ENCODE peak calls at places on chromosomes 4 and X, in eight cellular contexts. D is endodermal cell; S is breast epithelium; G is adipocyte; J is HCT116; I is SJSA1; T is aorta; R is CD4-positive, alpha-beta memory T cell. V is an unnamed sample. For H3K4me1 and H3K9me3, the result is how much of the 10 kb centered on the place peaks cover.

GRCh38 chrX:107764845-107765608 is 10.6 kb downstream of the TSC22D3 start:
- DNase-seq in S (no peak), I (no peak), G (no peak), D (peak), R (no peak), T (no peak), J (no peak), V (no peak)

GRCh38 chr4:99845179-99845578 is 28.6 kb downstream of the DAPP1 start:
- DNase-seq in J (no peak), R (no peak), I (no peak), T (no peak), G (no peak), D (no peak), S (no peak), V (no peak)

GRCh38 chr4:23888421-23889319 is 1.2 kb downstream of the PPARGC1A start:
- DNase-seq in J (no peak), G (peak), R (no peak), I (no peak), S (no peak), D (peak), T (no peak), V (no peak)

GRCh38 chr4:77564231-77564630 is 41.4 kb upstream of the CXCL13 start:
- DNase-seq in J (no peak), G (peak), T (no peak), R (no peak), I (no peak), S (no peak), D (no peak), V (no peak)

GRCh38 chrX:79235899-79236298 is 91.4 kb downstream of the GPR174 start:
- DNase-seq in G (no peak), S (no peak), T (no peak), J (no peak), D (no peak), I (no peak), R (no peak), V (no peak)

GRCh38 chr4:85747871-85748491 is 273.0 kb downstream of the ARHGAP24 start:
- DNase-seq in T (no peak), G (peak), S (no peak), I (no peak), D (peak), R (no peak), J (peak), V (peak)

GRCh38 chr4:54586343-54586953 is 71.3 kb upstream of the KIT start:
- DNase-seq in G (peak), S (no peak), D (no peak), J (no peak), R (no peak), I (no peak), T (no peak), V (no peak)

GRCh38 chr4:87465739-87466366 is 43.5 kb downstream of the NUDT9 start:
- DNase-seq in T (no peak), I (no peak), S (no peak), J (peak), R (peak), G (peak), D (no peak), V (peak)

GRCh38 chr4:183906736-183907651 is 1.9 kb downstream of the STOX2 start:
- DNase-seq in T (no peak), J (no peak), D (peak), I (no peak), R (no peak), S (no peak), G (peak), V (no peak)

GRCh38 chrX:23871905-23872546 is 35.7 kb downstream of the APOO start:
- DNase-seq in J (no peak), D (no peak), R (no peak), S (no peak), T (no peak), I (no peak), G (no peak), V (no peak)

GRCh38 chrX:15475021-15475420 is 18.1 kb downstream of the PIR start:
- DNase-seq in I (no peak), G (no peak), T (no peak), R (no peak), D (no peak), J (no peak), S (no peak), V (no peak)

GRCh38 chr4:139530833-139531427 is 25.1 kb downstream of the SETD7 start:
- DNase-seq in S (no peak), D (peak), G (peak), J (peak), R (peak), T (no peak), I (peak), V (peak)

GRCh38 chrX:110794601-110795000 is 1.0 kb downstream of the CHRDL1 start:
- DNase-seq in G (no peak), S (no peak), R (no peak), J (no peak), I (no peak), D (no peak), T (no peak), V (no peak)

GRCh38 chrX:5870238-5870637 is 358.4 kb downstream of the NLGN4X start:
- DNase-seq in J (no peak), S (no peak), T (no peak), I (no peak), G (no peak), R (no peak), D (no peak), V (no peak)

GRCh38 chr4:15882675-15883086 is 55.9 kb downstream of the FGFBP1 start:
- DNase-seq in S (no peak), T (peak), D (peak), I (peak), R (no peak), J (peak), G (peak), V (peak)

GRCh38 chrX:55742649-55743048 is 25.1 kb downstream of the RRAGB start:
- DNase-seq in I (no peak), R (no peak), G (no peak), D (no peak), J (no peak), T (no peak), S (no peak), V (no peak)

GRCh38 chr4:112119358-112119783 is 25.9 kb upstream of the FAM241A start:
- DNase-seq in D (no peak), G (no peak), S (no peak), R (no peak), I (no peak), T (no peak), J (no peak), V (no peak)

GRCh38 chrX:17007134-17007768 is 60.8 kb downstream of the REPS2 start:
- DNase-seq in J (no peak), D (peak), S (no peak), R (no peak), G (peak), I (no peak), T (no peak), V (no peak)

GRCh38 chrX:63922221-63922620 is 137.2 kb upstream of the ARHGEF9 start:
- DNase-seq in T (no peak), J (no peak), S (no peak), D (no peak), G (peak), I (peak), R (no peak), V (no peak)

GRCh38 chr4:167196386-167196785 is 37.9 kb downstream of the SPOCK3 start:
- DNase-seq in G (peak), S (no peak), D (no peak), J (no peak), T (no peak), R (no peak), I (no peak), V (no peak)

GRCh38 chrX:63394872-63395271 is 43.7 kb upstream of the SPIN4 start:
- DNase-seq in D (no peak), J (no peak), I (no peak), G (no peak), T (no peak), R (no peak), S (no peak), V (no peak)

GRCh38 chr4:76717431-76717830 is 180.5 kb downstream of the SOWAHB start:
- DNase-seq in R (no peak), D (no peak), G (no peak), J (no peak), S (no peak), T (no peak), I (no peak), V (no peak)

GRCh38 chr4:102230194-102230593 is 115.1 kb downstream of the SLC39A8 start:
- DNase-seq in T (no peak), R (no peak), I (no peak), G (no peak), S (no peak), D (no peak), J (no peak), V (no peak)

GRCh38 chrX:71871367-71871766 is 39.3 kb upstream of the NHSL2 start:
- DNase-seq in I (no peak), S (no peak), J (no peak), D (peak), G (no peak), R (no peak), T (peak), V (no peak)

GRCh38 chr4:88779431-88779830 is 81.8 kb upstream of the NAP1L5 start:
- DNase-seq in R (no peak), J (no peak), G (peak), T (no peak), D (no peak), I (peak), S (no peak), V (no peak)

GRCh38 chrX:46125139-46125538 is 420.1 kb downstream of the ZNF674 start:
- DNase-seq in R (no peak), S (no peak), D (no peak), G (peak), I (no peak), J (no peak), T (no peak), V (no peak)

GRCh38 chr4:89119166-89119565 is 7.8 kb downstream of the TIGD2 start:
- DNase-seq in D (no peak), T (no peak), S (no peak), R (no peak), I (no peak), J (no peak), G (no peak), V (no peak)

GRCh38 chr4:167232805-167233522 is 1.3 kb downstream of the SPOCK3 start:
- DNase-seq in I (no peak), J (no peak), D (peak), T (no peak), G (peak), S (no peak), R (no peak), V (no peak)

GRCh38 chrX:123713434-123713833 is 19.4 kb downstream of the THOC2 start:
- DNase-seq in T (no peak), S (no peak), R (no peak), G (no peak), J (no peak), I (no peak), D (no peak), V (no peak)

GRCh38 chrX:42073468-42073867 is 150.1 kb upstream of the CASK start:
- DNase-seq in J (no peak), S (no peak), T (no peak), R (no peak), D (no peak), G (no peak), I (no peak), V (no peak)

GRCh38 chr4:157221426-157221894 is 932 bp downstream of the GRIA2 start:
- DNase-seq in G (no peak), T (no peak), R (no peak), S (no peak), I (no peak), D (no peak), J (no peak), V (no peak)

GRCh38 chr4:157217708-157218107 is 2.8 kb upstream of the GRIA2 start:
- DNase-seq in T (no peak), G (peak), D (no peak), R (no peak), S (no peak), J (peak), I (no peak), V (no peak)

GRCh38 chr4:157221895-157222763 is 1.6 kb downstream of the GRIA2 start:
- DNase-seq in S (peak), G (peak), T (peak), J (no peak), R (no peak), I (no peak), D (peak), V (no peak)

GRCh38 chr4:157222764-157223145 is 2.2 kb downstream of the GRIA2 start:
- DNase-seq in I (no peak), T (peak), D (no peak), J (no peak), G (no peak), S (no peak), R (no peak), V (no peak)

GRCh38 chr4:157220026-157220881 is at the start of gene GRIA2:
- DNase-seq in I (peak), G (peak), T (peak), R (no peak), D (peak), J (no peak), S (peak), V (peak)
- H3K4me3 ChIP-seq in I (peak), G (peak), T (peak), R (no peak), D (peak), J (no peak), S (peak), V (peak)

DNA sequence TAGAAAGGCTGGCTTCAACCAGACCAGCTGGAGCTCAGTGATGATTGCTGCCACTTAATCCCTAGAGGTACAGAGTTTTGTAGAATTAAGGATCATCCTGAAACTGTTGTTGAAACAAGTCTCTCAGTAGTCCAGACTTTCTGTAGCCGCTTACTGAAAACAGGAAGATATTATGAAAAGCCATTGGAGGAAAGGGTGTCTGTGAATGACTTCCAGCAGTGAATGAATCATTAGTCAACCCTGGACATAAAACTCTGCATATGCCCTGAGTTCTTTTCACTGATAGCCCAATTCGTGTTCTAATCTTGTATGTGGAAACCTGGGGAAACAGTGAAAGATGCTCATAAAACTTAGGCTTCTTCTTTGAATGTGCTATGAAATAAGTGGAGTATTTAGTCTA is 14.8 kb downstream of the HOPX start:
- DNase-seq in S (no peak), R (no peak), T (no peak), D (no peak), I (no peak), J (no peak), G (no peak), V (no peak)
- H3K4me1 ChIP-seq in S (under half), R (under half), T (under half), D (under half), I (under half), J (under half), G (under half), V (under half)

DNA sequence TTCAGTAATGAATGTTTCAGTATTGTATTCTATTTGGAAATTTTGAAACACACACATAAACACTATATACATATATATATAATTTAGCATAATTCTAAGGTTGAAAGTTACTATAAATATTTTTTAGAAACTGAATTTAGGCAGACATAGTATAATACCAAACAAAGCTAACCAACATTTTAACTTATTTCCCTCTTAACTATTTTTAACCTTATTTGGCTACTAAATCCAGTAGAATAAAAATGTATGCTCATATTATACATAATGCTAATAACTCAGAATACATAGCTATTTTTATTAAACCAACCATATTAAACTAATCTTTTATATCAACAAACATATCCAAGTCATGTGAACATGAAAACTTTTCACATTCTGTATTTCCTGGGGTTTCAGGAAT is 563.6 kb downstream of the ADGRL3 start:
- DNase-seq in S (no peak), G (no peak), J (no peak), T (no peak), I (no peak), D (no peak), R (no peak), V (no peak)
- H3K9me3 ChIP-seq in S (under half), G (under half), J (under half), T (under half), I (under half), D (under half), R (under half), V (under half)

DNA sequence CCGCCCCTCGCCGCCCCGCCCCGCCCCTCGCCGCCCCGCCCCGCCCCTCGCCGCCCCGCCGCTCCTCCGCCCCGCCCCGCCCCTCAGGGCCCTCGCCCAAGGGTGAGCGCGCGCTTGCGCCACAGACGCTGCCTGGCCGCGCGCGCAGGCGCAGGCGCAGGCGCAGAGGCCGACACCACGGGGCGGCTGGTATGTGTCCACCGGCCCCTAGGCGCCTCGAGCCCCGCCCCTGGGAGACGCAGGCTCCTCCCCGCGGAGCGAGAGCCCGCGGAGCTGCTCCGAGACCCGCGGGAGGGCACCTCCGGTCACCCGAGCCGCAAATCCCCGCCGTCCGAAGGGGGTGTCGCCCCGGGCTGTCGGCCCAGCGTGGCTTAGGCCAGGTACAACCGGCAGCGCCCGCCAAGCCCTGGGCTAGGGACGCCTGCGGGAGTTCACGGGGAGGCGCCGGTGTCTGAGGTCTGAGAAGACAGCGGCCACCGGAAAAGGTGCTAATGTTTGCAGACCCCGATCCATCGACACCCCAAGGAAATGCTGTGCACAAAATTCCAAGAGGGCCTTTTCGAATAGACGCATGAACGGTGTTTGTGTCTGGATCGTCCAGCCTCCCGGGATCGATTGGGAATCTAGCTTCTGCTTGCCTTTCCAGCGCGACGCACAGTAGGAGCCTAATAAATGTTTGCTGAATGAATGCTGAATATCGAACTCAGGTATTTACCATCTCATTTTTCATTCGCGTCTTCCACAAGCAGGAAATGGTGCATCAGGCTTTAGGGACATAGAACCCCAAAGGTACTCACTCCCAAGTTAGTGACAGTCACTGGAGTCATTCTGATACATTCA is 473 bp upstream of the CCNQ start:
- DNase-seq in S (peak), J (peak), G (peak), I (peak), R (peak), T (peak), D (peak), V (no peak)
- H3K4me3 ChIP-seq in S (peak), J (peak), G (peak), I (peak), R (peak), T (peak), D (peak), V (peak)

GRCh38 chr4:10161146-10161545 is 44.5 kb upstream of the WDR1 start:
- DNase-seq in R (no peak), I (no peak), D (no peak), T (no peak), S (no peak), J (no peak), G (no peak), V (no peak)

GRCh38 chr4:10160280-10160856 is 43.8 kb upstream of the WDR1 start:
- DNase-seq in S (no peak), R (no peak), G (no peak), D (peak), I (no peak), T (no peak), J (peak), V (no peak)

GRCh38 chr4:10163296-10163695 is 46.7 kb upstream of the WDR1 start:
- DNase-seq in R (no peak), J (no peak), S (no peak), I (no peak), T (no peak), D (no peak), G (no peak), V (no peak)

GRCh38 chr4:10162341-10163000 is 45.9 kb upstream of the WDR1 start:
- DNase-seq in I (no peak), S (no peak), G (no peak), D (no peak), T (no peak), R (no peak), J (no peak), V (no peak)

DNA sequence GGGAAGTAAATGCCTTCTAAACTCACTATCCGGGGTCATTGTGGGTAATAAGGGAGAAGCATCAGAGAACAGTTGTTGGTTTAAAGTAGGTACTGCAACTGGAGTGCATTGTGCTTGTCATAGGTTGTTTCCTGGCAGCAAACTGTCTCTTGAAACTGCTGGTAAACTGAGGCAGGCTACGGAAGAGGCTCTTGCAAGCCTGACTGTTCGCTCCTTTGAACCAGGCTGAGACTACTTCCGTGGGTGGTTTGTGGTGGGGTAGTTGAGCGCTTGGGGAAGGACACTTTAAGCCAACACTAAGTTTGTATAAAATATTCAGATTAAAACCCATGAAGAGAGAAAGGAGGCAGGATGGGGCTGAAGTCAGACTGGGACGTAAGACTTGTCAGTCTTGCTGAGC is 45.2 kb upstream of the WDR1 start:
- DNase-seq in T (no peak), S (no peak), I (no peak), J (no peak), R (peak), G (no peak), D (no peak), V (no peak)
- H3K4me1 ChIP-seq in T (under half), S (under half), I (under half), J (under half), R (under half), G (under half), D (under half), V (under half)

DNA sequence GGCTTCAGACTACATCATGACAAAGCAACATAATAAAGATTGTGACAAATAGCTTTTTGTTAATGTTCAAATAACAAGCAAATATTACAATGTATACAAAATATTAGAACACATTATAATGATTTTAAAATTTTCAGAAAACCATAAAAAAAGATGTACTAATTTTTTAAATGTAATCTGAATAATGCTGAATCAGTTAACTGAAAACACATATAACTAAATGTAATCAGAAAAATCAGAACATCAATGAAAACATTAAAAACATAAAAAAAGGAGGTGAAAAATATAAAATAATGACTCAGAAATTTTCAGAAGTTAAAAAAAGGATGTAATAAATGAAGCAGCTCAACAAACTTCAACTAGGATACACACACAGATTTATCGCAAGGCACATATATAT is 53.5 kb downstream of the ZNF721 start:
- DNase-seq in J (no peak), I (no peak), D (no peak), G (no peak), T (no peak), R (no peak), S (no peak), V (no peak)
- H3K9me3 ChIP-seq in J (half or more), I (under half), D (half or more), G (half or more), T (under half), R (half or more), S (half or more), V (under half)

DNA sequence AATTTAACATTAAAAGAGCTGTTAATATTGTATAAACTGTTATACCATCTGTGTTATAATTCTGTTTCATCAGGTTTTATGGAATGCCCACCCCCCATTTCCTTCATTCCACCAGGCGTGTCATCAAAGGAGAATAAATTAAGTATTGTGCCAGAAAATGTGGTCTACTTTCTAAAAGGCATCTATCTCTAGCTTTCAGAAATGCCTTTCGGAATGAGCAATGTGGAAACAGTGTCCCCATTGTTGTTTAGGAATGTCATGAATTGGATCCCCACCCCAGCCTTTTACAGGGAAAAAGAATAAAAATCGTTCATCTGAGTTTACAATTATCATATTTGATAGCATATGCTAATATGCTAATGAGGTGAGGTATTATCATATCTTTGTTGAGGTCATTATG is 56.4 kb upstream of the CCDC160 start:
- DNase-seq in D (no peak), G (no peak), J (no peak), S (no peak), T (no peak), I (no peak), R (no peak), V (no peak)
- H3K4me3 ChIP-seq in D (no peak), G (no peak), J (no peak), S (no peak), T (no peak), I (no peak), R (no peak), V (no peak)

V was measured in iPS DF 6.9.